ENCODE peak calls at places on chromosomes 6 and 20, in eight cellular contexts. L, P, N, S, X, M, V and W are unnamed samples.

GRCh38 chr20:57414867-57415592 is 23.8 kb downstream of the RBM38 start:
- DNase-seq in L (no peak), P (no peak), N (no peak), S (peak; percentile 79), X (peak; percentile 44), M (no peak), V (no peak), W (no peak)

GRCh38 chr20:11454966-11455799 is 462.5 kb upstream of the BTBD3 start:
- DNase-seq in L (no peak), P (no peak), N (no peak), S (no peak), X (peak; percentile 49), M (no peak), V (no peak), W (no peak)

GRCh38 chr6:108578595-108579038 is 17.9 kb downstream of the FOXO3 start:
- DNase-seq in L (no peak), P (no peak), N (no peak), S (no peak), X (no peak), M (no peak), V (no peak), W (no peak)

GRCh38 chr6:149815788-149816187 is 48.4 kb downstream of the LRP11 start:
- DNase-seq in L (no peak), P (no peak), N (no peak), S (no peak), X (no peak), M (no peak), V (no peak), W (no peak)

GRCh38 chr6:23584134-23584763 is 541.8 kb upstream of the NRSN1 start:
- DNase-seq in L (no peak), P (no peak), N (no peak), S (no peak), X (no peak), M (no peak), V (no peak), W (no peak)

GRCh38 chr6:8047466-8048292 is 16.5 kb downstream of the BLOC1S5 start:
- DNase-seq in L (no peak), P (no peak), N (no peak), S (no peak), X (no peak), M (no peak), V (no peak), W (no peak)

GRCh38 chr20:6768228-6769185 is 1.0 kb downstream of the BMP2 start:
- DNase-seq in L (no peak), P (peak; percentile 72), N (peak; percentile 36), S (peak; percentile 28), X (no peak), M (peak; percentile 41), V (no peak), W (no peak)

GRCh38 chr6:2984738-2985381 is 13.5 kb upstream of the SERPINB6 start:
- DNase-seq in L (no peak), P (no peak), N (no peak), S (no peak), X (no peak), M (no peak), V (no peak), W (no peak)

GRCh38 chr6:170097505-170098427 is 193.1 kb downstream of the DLL1 start:
- DNase-seq in L (no peak), P (no peak), N (no peak), S (no peak), X (no peak), M (no peak), V (no peak), W (no peak)

GRCh38 chr6:170094686-170095272 is 196.1 kb downstream of the DLL1 start:
- DNase-seq in L (no peak), P (peak; percentile 52), N (no peak), S (no peak), X (no peak), M (no peak), V (no peak), W (no peak)

GRCh38 chr6:170095273-170095976 is 195.5 kb downstream of the DLL1 start:
- DNase-seq in L (no peak), P (peak; percentile 49), N (no peak), S (no peak), X (no peak), M (no peak), V (no peak), W (no peak)

GRCh38 chr6:170096803-170097504 is 193.9 kb downstream of the DLL1 start:
- DNase-seq in L (no peak), P (peak; percentile 48), N (no peak), S (no peak), X (no peak), M (no peak), V (no peak), W (no peak)

GRCh38 chr6:170096191-170096802 is 194.6 kb downstream of the DLL1 start:
- DNase-seq in L (no peak), P (peak; percentile 46), N (no peak), S (no peak), X (no peak), M (no peak), V (no peak), W (no peak)
- H3K9me3 ChIP-seq in L (no peaks in the 10 kb centered on the region), P (no peaks in the 10 kb centered on the region), N (no peaks in the 10 kb centered on the region), S (no peaks in the 10 kb centered on the region), X (no peaks in the 10 kb centered on the region), M (no peaks in the 10 kb centered on the region), V (no peaks in the 10 kb centered on the region), W (no peaks in the 10 kb centered on the region)

GRCh38 chr20:49285233-49285668 is 7.4 kb upstream of the ZNFX1 start:
- DNase-seq in L (no peak), P (no peak), N (no peak), S (no peak), X (no peak), M (no peak), V (no peak), W (no peak)

GRCh38 chr20:49283176-49283702 is 5.4 kb upstream of the ZNFX1 start:
- DNase-seq in L (no peak), P (no peak), N (no peak), S (no peak), X (no peak), M (no peak), V (no peak), W (no peak)

GRCh38 chr20:49283703-49284625 is 6.1 kb upstream of the ZNFX1 start:
- DNase-seq in L (no peak), P (no peak), N (no peak), S (no peak), X (no peak), M (no peak), V (no peak), W (no peak)

GRCh38 chr20:49285813-49286494 is 8.1 kb upstream of the ZNFX1 start:
- DNase-seq in L (no peak), P (no peak), N (no peak), S (no peak), X (no peak), M (no peak), V (no peak), W (no peak)

DNA sequence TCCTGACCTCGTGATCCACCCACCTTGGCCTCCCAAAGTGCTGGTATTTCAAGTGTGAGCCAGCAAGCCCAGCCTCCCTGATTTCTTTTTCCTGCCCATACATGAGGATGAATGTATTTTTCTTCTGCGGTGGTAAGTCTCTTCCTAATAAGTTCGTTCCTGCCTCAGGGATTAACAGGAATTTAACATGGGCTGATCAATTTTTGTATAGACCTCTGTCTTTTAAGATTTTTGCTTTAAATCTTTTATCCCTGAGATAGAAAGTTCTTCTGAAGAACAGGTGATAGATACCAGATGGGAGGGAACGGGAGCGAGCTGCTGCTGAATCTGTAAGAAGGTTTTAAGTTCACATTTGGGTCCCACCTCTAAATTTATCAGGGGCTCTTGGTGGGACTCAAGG is 7.0 kb upstream of the ZNFX1 start:
- DNase-seq in L (no peak), P (no peak), N (no peak), S (no peak), X (no peak), M (no peak), V (no peak), W (no peak)
- H3K9me3 ChIP-seq in L (peaks cover 59% of the 10 kb centered on the region), P (peaks cover 29% of the 10 kb centered on the region), N (peaks cover 70% of the 10 kb centered on the region), S (peaks cover under 1% of the 10 kb centered on the region), X (peaks cover 73% of the 10 kb centered on the region), M (peaks cover 15% of the 10 kb centered on the region), V (peaks cover 64% of the 10 kb centered on the region), W (peaks cover 85% of the 10 kb centered on the region)

GRCh38 chr6:169470790-169471189 is 217.1 kb upstream of the THBS2 start:
- DNase-seq in L (no peak), P (no peak), N (no peak), S (no peak), X (no peak), M (no peak), V (no peak), W (no peak)

GRCh38 chr6:169473663-169474062 is 220.0 kb upstream of the THBS2 start:
- DNase-seq in L (no peak), P (no peak), N (no peak), S (no peak), X (no peak), M (no peak), V (no peak), W (no peak)

GRCh38 chr6:169469028-169469427 is 215.4 kb upstream of the THBS2 start:
- DNase-seq in L (no peak), P (no peak), N (no peak), S (no peak), X (no peak), M (no peak), V (no peak), W (no peak)

GRCh38 chr6:169474362-169474761 is 220.7 kb upstream of the THBS2 start:
- DNase-seq in L (no peak), P (no peak), N (no peak), S (no peak), X (no peak), M (no peak), V (no peak), W (no peak)

DNA sequence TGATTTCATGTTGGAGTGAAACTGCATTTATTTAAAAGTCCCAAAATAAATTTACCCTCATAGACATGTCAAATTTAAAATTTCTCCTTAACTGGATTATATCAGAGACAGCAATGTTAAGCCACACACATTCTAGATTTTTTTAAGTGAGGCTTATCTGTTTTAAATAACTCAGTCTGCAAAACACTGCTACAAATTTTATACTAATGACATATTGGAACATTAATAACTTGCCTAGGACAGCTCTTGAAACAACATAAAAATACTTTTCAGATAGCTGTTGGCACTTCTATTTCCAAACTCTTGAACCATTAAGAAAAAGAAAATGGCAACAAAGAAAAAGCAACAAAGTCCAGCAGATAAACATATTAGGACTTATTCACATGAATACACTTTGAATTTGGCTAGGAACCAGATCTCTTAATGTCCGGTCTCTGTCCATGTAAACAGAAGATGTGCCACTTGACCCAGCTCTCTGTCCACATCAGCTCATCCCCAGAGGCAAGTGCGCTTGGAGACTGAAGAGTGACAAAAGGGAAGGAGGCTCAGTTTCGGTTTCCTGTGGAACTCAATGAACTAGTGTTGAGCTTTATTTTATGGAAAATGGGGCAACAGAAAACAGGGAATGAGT is 219.3 kb upstream of the THBS2 start:
- DNase-seq in L (no peak), P (no peak), N (no peak), S (no peak), X (no peak), M (no peak), V (no peak), W (no peak)
- H3K9me3 ChIP-seq in L (peaks cover 12% of the 10 kb centered on the region), P (peaks cover 7% of the 10 kb centered on the region), N (peaks cover 75% of the 10 kb centered on the region), S (peaks cover 15% of the 10 kb centered on the region), X (peaks cover 5% of the 10 kb centered on the region), M (peaks cover 20% of the 10 kb centered on the region), V (peaks cover 9% of the 10 kb centered on the region), W (no peaks in the 10 kb centered on the region)

DNA sequence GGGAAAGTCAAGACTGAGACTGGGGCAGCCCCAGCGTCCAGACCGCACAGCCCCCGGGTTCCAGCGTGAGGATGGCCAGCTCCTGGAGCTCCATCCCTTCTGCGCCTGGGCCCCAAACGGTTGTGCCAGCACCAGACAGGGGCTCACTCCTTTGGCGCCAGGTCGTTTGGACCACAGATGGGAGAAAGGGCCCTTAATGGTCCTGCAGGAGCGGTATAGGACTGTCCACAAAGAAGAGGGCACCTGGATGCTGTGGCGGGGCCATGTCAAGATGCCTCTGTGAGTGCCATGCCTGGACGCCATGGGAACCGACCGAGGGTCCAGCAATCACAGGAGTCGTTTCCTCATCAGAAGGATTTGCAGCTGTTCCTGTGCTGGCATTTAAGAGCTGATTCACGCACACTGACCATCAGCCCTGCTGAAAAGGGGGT is 82.7 kb downstream of the DLL1 start:
- DNase-seq in L (no peak), P (peak; percentile 57), N (no peak), S (no peak), X (no peak), M (no peak), V (no peak), W (no peak)
- H3K9me3 ChIP-seq in L (no peaks in the 10 kb centered on the region), P (no peaks in the 10 kb centered on the region), N (no peaks in the 10 kb centered on the region), S (no peaks in the 10 kb centered on the region), X (no peaks in the 10 kb centered on the region), M (no peaks in the 10 kb centered on the region), V (no peaks in the 10 kb centered on the region), W (no peaks in the 10 kb centered on the region)